ENCODE peak calls at places on chromosomes 4 and X, in six cellular contexts. Q is GM23248; L is central memory CD4-positive, alpha-beta T cell; I is activated gamma-delta T cell treated with anti-CD3 and anti-CD28 coated beads, Interleukin-2, amount 50 U/mL, for 16 hours; X is NCI-H187 treated with DMSO at 0.1 percent for 48 hours; W is amniotic stem cell. U is an unnamed sample.

GRCh38 chr4:183675625-183676024 is 16.5 kb downstream of the TRAPPC11 start:
- DNase-seq in Q (peak; percentile 50), L (no peak), I (no peak), X (no peak), W (no peak), U (no peak)

GRCh38 chr4:45094676-45095075 is 368.3 kb upstream of the GNPDA2 start:
- DNase-seq in Q (no peak), L (no peak), I (no peak), X (no peak), W (no peak), U (no peak)

GRCh38 chr4:58411904-58412303 is 1301.7 kb upstream of the IGFBP7 start:
- DNase-seq in Q (no peak), L (no peak), I (no peak), X (no peak), W (no peak), U (no peak)

GRCh38 chrX:46628406-46629371 is 55.1 kb downstream of the CHST7 start:
- DNase-seq in Q (peak; percentile 76), L (no peak), I (no peak), X (no peak), W (no peak), U (peak; percentile 68)

GRCh38 chr4:140266958-140267568 is 106.4 kb upstream of the SCOC start:
- DNase-seq in Q (peak; percentile 34), L (no peak), I (no peak), X (no peak), W (no peak), U (no peak)

GRCh38 chrX:78456909-78457308 is 129.5 kb upstream of the CYSLTR1 start:
- DNase-seq in Q (no peak), L (no peak), I (no peak), X (no peak), W (no peak), U (no peak)

GRCh38 chrX:20363003-20363674 is 96.4 kb upstream of the RPS6KA3 start:
- DNase-seq in Q (peak; percentile 43), L (no peak), I (no peak), X (no peak), W (no peak), U (no peak)

GRCh38 chr4:17418010-17418409 is 93.9 kb downstream of the QDPR start:
- DNase-seq in Q (no peak), L (no peak), I (no peak), X (no peak), W (no peak), U (no peak)

GRCh38 chr4:81030617-81031388 is at the start of gene BMP3:
- DNase-seq in Q (peak; percentile 52), L (no peak), I (no peak), X (no peak), W (no peak), U (no peak)

GRCh38 chrX:150903110-150903508 is 4.6 kb upstream of the CD99L2 start:
- DNase-seq in Q (no peak), L (no peak), I (no peak), X (no peak), W (no peak), U (no peak)

GRCh38 chrX:41027388-41027787 is 57.9 kb upstream of the USP9X start:
- DNase-seq in Q (peak; percentile 75), L (no peak), I (no peak), X (no peak), W (no peak), U (no peak)

GRCh38 chr4:182369211-182369610 is 126.0 kb downstream of the TENM3 start:
- DNase-seq in Q (no peak), L (no peak), I (no peak), X (no peak), W (no peak), U (no peak)

GRCh38 chrX:31036895-31037294 is 34.9 kb downstream of the FTHL17 start:
- DNase-seq in Q (peak; percentile 65), L (no peak), I (no peak), X (no peak), W (no peak), U (peak; percentile 61)

GRCh38 chr4:107951551-107951950 is 20.2 kb downstream of the CYP2U1 start:
- DNase-seq in Q (peak; percentile 84), L (no peak), I (no peak), X (no peak), W (peak; percentile 38), U (no peak)

GRCh38 chr4:177809786-177810185 is 367.5 kb upstream of the AGA start:
- DNase-seq in Q (no peak), L (no peak), I (no peak), X (no peak), W (no peak), U (no peak)

GRCh38 chr4:134160211-134160610 is 41.4 kb downstream of the PABPC4L start:
- DNase-seq in Q (no peak), L (no peak), I (no peak), X (no peak), W (no peak), U (no peak)

U was measured in activated CD4-positive, alpha-beta T cell treated with anti-CD3 and anti-CD28 coated beads, Interleukin-2, amount 10 ng/mL, durations not matched to agents 24 days and 14 days.